ENCODE peak calls at places on chromosomes 6 and 20, in five cellular contexts. J is nephron progenitor cell, S is EL, N is amniotic stem cell, U is SK-MEL-5. Y is an unnamed sample.

GRCh38 chr6:157097255-157097936 is 225.9 kb downstream of the TMEM242 start:
- DNase-seq in N (no peak), J (no peak), S (no peak), U (no peak), Y (no peak)

GRCh38 chr6:32188381-32189081 is 1.5 kb downstream of the PBX2 start:
- DNase-seq in S (no peak), J (no peak), N (no peak), U (no peak), Y (no peak)

GRCh38 chr6:27575594-27576361 is 102.9 kb upstream of the ZNF184 start:
- DNase-seq in J (no peak), S (peak), U (peak), N (no peak), Y (no peak)

GRCh38 chr20:45833883-45834796 is 541 bp downstream of the SNX21 start:
- DNase-seq in S (peak), U (peak), J (peak), N (no peak), Y (no peak)

GRCh38 chr6:113558966-113559365 is 298.2 kb upstream of the MARCKS start:
- DNase-seq in S (peak), N (no peak), J (no peak), U (no peak), Y (peak)

GRCh38 chr6:73134588-73134987 is 90.7 kb downstream of the KHDC1L start:
- DNase-seq in N (no peak), S (peak), J (peak), U (no peak), Y (no peak)

GRCh38 chr6:42046491-42047219 is 3.7 kb upstream of the TAF8 start:
- DNase-seq in U (no peak), J (no peak), N (no peak), S (no peak), Y (no peak)

GRCh38 chr20:35768731-35769664 is 2.8 kb upstream of the PHF20 start:
- DNase-seq in J (peak), S (peak), N (peak), U (peak), Y (peak)

GRCh38 chr6:98927534-98927933 is 20.2 kb downstream of the FBXL4 start:
- DNase-seq in U (no peak), J (no peak), N (no peak), S (no peak), Y (no peak)

GRCh38 chr6:168046696-168047095 is 32.3 kb downstream of the FRMD1 start:
- DNase-seq in U (no peak), J (no peak), N (no peak), S (no peak), Y (no peak)

GRCh38 chr6:160431791-160432404 is 83.7 kb downstream of the SLC22A3 start:
- DNase-seq in U (no peak), J (no peak), N (no peak), S (no peak), Y (no peak)

GRCh38 chr6:109055771-109056235 is 38.8 kb downstream of the SESN1 start:
- DNase-seq in J (no peak), U (no peak), S (peak), N (no peak), Y (no peak)

GRCh38 chr20:605237-605636 is 4.9 kb downstream of the TCF15 start:
- DNase-seq in J (no peak), S (peak), U (no peak), N (no peak), Y (no peak)

GRCh38 chr6:78864957-78865356 is 2.4 kb upstream of the IRAK1BP1 start:
- DNase-seq in S (no peak), J (no peak), U (no peak), N (no peak), Y (no peak)

GRCh38 chr20:29878281-29878741 is 1379.2 kb upstream of the DEFB115 start:
- DNase-seq in N (no peak), J (no peak), S (no peak), U (peak), Y (no peak)

GRCh38 chr6:143241110-143241509 is 180.4 kb downstream of the AIG1 start:
- DNase-seq in J (no peak), U (no peak), S (no peak), N (no peak), Y (no peak)

GRCh38 chr20:46350201-46350985 is 42.1 kb upstream of the CDH22 start:
- DNase-seq in S (peak), U (no peak), N (peak), J (no peak), Y (peak)

GRCh38 chr6:74574794-74575193 is 631.1 kb downstream of the COL12A1 start:
- DNase-seq in U (peak), J (peak), S (peak), N (no peak), Y (no peak)

GRCh38 chr6:56692586-56693245 is 50.0 kb upstream of the DST start:
- DNase-seq in S (peak), J (no peak), N (no peak), U (no peak), Y (no peak)

GRCh38 chr6:143332153-143332845 is 118.2 kb downstream of the ADAT2 start:
- DNase-seq in N (no peak), J (no peak), U (no peak), S (no peak), Y (no peak)

GRCh38 chr20:3406481-3407425 is 716 bp downstream of the DNAAF9 start:
- DNase-seq in U (peak), S (peak), J (peak), N (peak), Y (no peak)

GRCh38 chr20:37375227-37375626 is 29.3 kb downstream of the SRC start:
- DNase-seq in U (no peak), J (no peak), S (no peak), N (no peak), Y (no peak)

GRCh38 chr20:57568960-57569359 is 8.1 kb downstream of the PCK1 start:
- DNase-seq in J (no peak), S (no peak), N (no peak), U (no peak), Y (no peak)

GRCh38 chr6:75935473-75935793 is 137.0 kb downstream of the IMPG1 start:
- DNase-seq in N (no peak), J (no peak), S (no peak), U (no peak), Y (no peak)

GRCh38 chr6:56730663-56731529 is 88.2 kb upstream of the DST start:
- DNase-seq in N (peak), U (no peak), J (no peak), S (peak), Y (peak)

GRCh38 chr6:22334778-22335177 is 37.9 kb upstream of the PRL start:
- DNase-seq in J (no peak), N (no peak), U (no peak), S (no peak), Y (no peak)

GRCh38 chr20:25397827-25398226 is 7.2 kb upstream of the ABHD12 start:
- DNase-seq in U (no peak), N (no peak), J (no peak), S (no peak), Y (no peak)

GRCh38 chr20:63457737-63458136 is 14.7 kb downstream of the KCNQ2 start:
- DNase-seq in S (peak), U (peak), J (no peak), N (no peak), Y (no peak)

GRCh38 chr6:75934643-75935472 is 137.6 kb downstream of the IMPG1 start:
- DNase-seq in U (peak), S (peak), J (peak), N (peak), Y (peak)

GRCh38 chr6:128569737-128570438 is 49.5 kb upstream of the PTPRK start:
- DNase-seq in S (peak), U (peak), J (no peak), N (peak), Y (peak)

GRCh38 chr20:23971320-23971719 is 17.3 kb downstream of the GGTLC1 start:
- DNase-seq in S (no peak), J (no peak), U (no peak), N (no peak), Y (no peak)

GRCh38 chr6:13863699-13864155 is 49.4 kb upstream of the MCUR1 start:
- DNase-seq in J (no peak), S (no peak), N (no peak), U (peak), Y (no peak)

GRCh38 chr20:23546435-23547144 is 21.7 kb downstream of the CST9L start:
- DNase-seq in S (no peak), U (no peak), J (no peak), N (no peak), Y (no peak)

GRCh38 chr6:134389129-134389528 is 71.2 kb upstream of the SGK1 start:
- DNase-seq in U (no peak), J (no peak), S (no peak), N (no peak), Y (no peak)

GRCh38 chr6:3340358-3340798 is 81.6 kb downstream of the PSMG4 start:
- DNase-seq in S (no peak), U (no peak), J (no peak), N (no peak), Y (peak)